ENCODE peak calls at places on chromosomes 13 and 19, in eight cellular contexts. One of them, this sample, is unnamed.

GRCh38 chr13:113996912-113997745 is 23.3 kb upstream of the C13orf46 start:
- DNase-seq in HS-5: no peak
- DNase-seq in right cardiac atrium: peak; percentile 42
- DNase-seq in brain microvascular endothelial cell: no peak
- DNase-seq in WERI-Rb-1: no peak
- DNase-seq in GM12864: no peak
- DNase-seq in NCI-H774: no peak
- DNase-seq in stimulated activated CD8-positive, alpha-beta memory T cell treated with anti-CD3 and anti-CD28 coated beads, Interleukin-4, amount 100 ng/mL, for 1 hour: no peak
- DNase-seq in this sample: no peak

GRCh38 chr13:40345654-40346372 is 320.6 kb downstream of the FOXO1 start:
- DNase-seq in HS-5: no peak
- DNase-seq in right cardiac atrium: peak; percentile 72
- DNase-seq in brain microvascular endothelial cell: no peak
- DNase-seq in WERI-Rb-1: no peak
- DNase-seq in GM12864: no peak
- DNase-seq in NCI-H774: no peak
- DNase-seq in stimulated activated CD8-positive, alpha-beta memory T cell treated with anti-CD3 and anti-CD28 coated beads, Interleukin-4, amount 100 ng/mL, for 1 hour: no peak
- DNase-seq in this sample: no peak

GRCh38 chr13:41639955-41640780 is 182.8 kb downstream of the RGCC start:
- DNase-seq in HS-5: no peak
- DNase-seq in right cardiac atrium: no peak
- DNase-seq in brain microvascular endothelial cell: no peak
- DNase-seq in WERI-Rb-1: no peak
- DNase-seq in GM12864: no peak
- DNase-seq in NCI-H774: no peak
- DNase-seq in stimulated activated CD8-positive, alpha-beta memory T cell treated with anti-CD3 and anti-CD28 coated beads, Interleukin-4, amount 100 ng/mL, for 1 hour: no peak
- DNase-seq in this sample: no peak

GRCh38 chr13:28678809-28679208 is 19.9 kb downstream of the POMP start:
- DNase-seq in HS-5: no peak
- DNase-seq in right cardiac atrium: no peak
- DNase-seq in brain microvascular endothelial cell: no peak
- DNase-seq in WERI-Rb-1: no peak
- DNase-seq in GM12864: no peak
- DNase-seq in NCI-H774: no peak
- DNase-seq in stimulated activated CD8-positive, alpha-beta memory T cell treated with anti-CD3 and anti-CD28 coated beads, Interleukin-4, amount 100 ng/mL, for 1 hour: no peak
- DNase-seq in this sample: no peak

GRCh38 chr19:4089400-4089908 is 22.8 kb upstream of the ZBTB7A start:
- DNase-seq in HS-5: no peak
- DNase-seq in right cardiac atrium: no peak
- DNase-seq in brain microvascular endothelial cell: no peak
- DNase-seq in WERI-Rb-1: no peak
- DNase-seq in GM12864: no peak
- DNase-seq in NCI-H774: no peak
- DNase-seq in stimulated activated CD8-positive, alpha-beta memory T cell treated with anti-CD3 and anti-CD28 coated beads, Interleukin-4, amount 100 ng/mL, for 1 hour: no peak
- DNase-seq in this sample: no peak

GRCh38 chr19:18233224-18233825 is 7.1 kb upstream of the PDE4C start:
- DNase-seq in HS-5: no peak
- DNase-seq in right cardiac atrium: peak; percentile 68
- DNase-seq in brain microvascular endothelial cell: no peak
- DNase-seq in WERI-Rb-1: peak; percentile 57
- DNase-seq in GM12864: no peak
- DNase-seq in NCI-H774: no peak
- DNase-seq in stimulated activated CD8-positive, alpha-beta memory T cell treated with anti-CD3 and anti-CD28 coated beads, Interleukin-4, amount 100 ng/mL, for 1 hour: no peak
- DNase-seq in this sample: no peak

GRCh38 chr19:12364391-12365093 is 941 bp downstream of the ZNF442 start:
- DNase-seq in HS-5: no peak
- DNase-seq in right cardiac atrium: peak; percentile 57
- DNase-seq in brain microvascular endothelial cell: peak; percentile 1
- DNase-seq in WERI-Rb-1: peak; percentile 17
- DNase-seq in GM12864: no peak
- DNase-seq in NCI-H774: no peak
- DNase-seq in stimulated activated CD8-positive, alpha-beta memory T cell treated with anti-CD3 and anti-CD28 coated beads, Interleukin-4, amount 100 ng/mL, for 1 hour: no peak
- DNase-seq in this sample: no peak

GRCh38 chr13:113769881-113770280 is 10.9 kb downstream of the TMEM255B start:
- DNase-seq in HS-5: no peak
- DNase-seq in right cardiac atrium: no peak
- DNase-seq in brain microvascular endothelial cell: no peak
- DNase-seq in WERI-Rb-1: no peak
- DNase-seq in GM12864: no peak
- DNase-seq in NCI-H774: no peak
- DNase-seq in stimulated activated CD8-positive, alpha-beta memory T cell treated with anti-CD3 and anti-CD28 coated beads, Interleukin-4, amount 100 ng/mL, for 1 hour: no peak
- DNase-seq in this sample: no peak

GRCh38 chr19:6963937-6964336 is 57.3 kb downstream of the MBD3L2B start:
- DNase-seq in HS-5: no peak
- DNase-seq in right cardiac atrium: no peak
- DNase-seq in brain microvascular endothelial cell: no peak
- DNase-seq in WERI-Rb-1: peak; percentile 7
- DNase-seq in GM12864: no peak
- DNase-seq in NCI-H774: no peak
- DNase-seq in stimulated activated CD8-positive, alpha-beta memory T cell treated with anti-CD3 and anti-CD28 coated beads, Interleukin-4, amount 100 ng/mL, for 1 hour: no peak
- DNase-seq in this sample: no peak

GRCh38 chr19:6723738-6724137 is 3.3 kb upstream of the C3 start:
- DNase-seq in HS-5: no peak
- DNase-seq in right cardiac atrium: peak; percentile 36
- DNase-seq in brain microvascular endothelial cell: no peak
- DNase-seq in WERI-Rb-1: no peak
- DNase-seq in GM12864: no peak
- DNase-seq in NCI-H774: no peak
- DNase-seq in stimulated activated CD8-positive, alpha-beta memory T cell treated with anti-CD3 and anti-CD28 coated beads, Interleukin-4, amount 100 ng/mL, for 1 hour: no peak
- DNase-seq in this sample: no peak

GRCh38 chr13:109764474-109765292 is 21.7 kb downstream of the IRS2 start:
- DNase-seq in HS-5: no peak
- DNase-seq in right cardiac atrium: peak; percentile 56
- DNase-seq in brain microvascular endothelial cell: no peak
- DNase-seq in WERI-Rb-1: peak; percentile 75
- DNase-seq in GM12864: no peak
- DNase-seq in NCI-H774: no peak
- DNase-seq in stimulated activated CD8-positive, alpha-beta memory T cell treated with anti-CD3 and anti-CD28 coated beads, Interleukin-4, amount 100 ng/mL, for 1 hour: no peak
- DNase-seq in this sample: peak; percentile 64

GRCh38 chr19:39430675-39431593 is 4.8 kb downstream of the RPS16 start:
- DNase-seq in HS-5: no peak
- DNase-seq in right cardiac atrium: no peak
- DNase-seq in brain microvascular endothelial cell: peak; percentile 99
- DNase-seq in WERI-Rb-1: no peak
- DNase-seq in GM12864: no peak
- DNase-seq in NCI-H774: no peak
- DNase-seq in stimulated activated CD8-positive, alpha-beta memory T cell treated with anti-CD3 and anti-CD28 coated beads, Interleukin-4, amount 100 ng/mL, for 1 hour: no peak
- DNase-seq in this sample: no peak

GRCh38 chr13:102642475-102642874 is 45.7 kb downstream of the TPP2 start:
- DNase-seq in HS-5: no peak
- DNase-seq in right cardiac atrium: peak; percentile 76
- DNase-seq in brain microvascular endothelial cell: no peak
- DNase-seq in WERI-Rb-1: peak; percentile 33
- DNase-seq in GM12864: no peak
- DNase-seq in NCI-H774: no peak
- DNase-seq in stimulated activated CD8-positive, alpha-beta memory T cell treated with anti-CD3 and anti-CD28 coated beads, Interleukin-4, amount 100 ng/mL, for 1 hour: no peak
- DNase-seq in this sample: no peak

GRCh38 chr19:3250675-3251074 is 26.2 kb downstream of the CELF5 start:
- DNase-seq in HS-5: no peak
- DNase-seq in right cardiac atrium: peak; percentile 62
- DNase-seq in brain microvascular endothelial cell: no peak
- DNase-seq in WERI-Rb-1: peak; percentile 42
- DNase-seq in GM12864: no peak
- DNase-seq in NCI-H774: no peak
- DNase-seq in stimulated activated CD8-positive, alpha-beta memory T cell treated with anti-CD3 and anti-CD28 coated beads, Interleukin-4, amount 100 ng/mL, for 1 hour: no peak
- DNase-seq in this sample: no peak

GRCh38 chr13:73913043-73913740 is 221.0 kb downstream of the KLF12 start:
- DNase-seq in HS-5: no peak
- DNase-seq in right cardiac atrium: no peak
- DNase-seq in brain microvascular endothelial cell: peak; percentile 68
- DNase-seq in WERI-Rb-1: no peak
- DNase-seq in GM12864: no peak
- DNase-seq in NCI-H774: no peak
- DNase-seq in stimulated activated CD8-positive, alpha-beta memory T cell treated with anti-CD3 and anti-CD28 coated beads, Interleukin-4, amount 100 ng/mL, for 1 hour: no peak
- DNase-seq in this sample: no peak

GRCh38 chr19:37007587-37008220 is 70.5 kb upstream of the ZNF420 start:
- DNase-seq in HS-5: no peak
- DNase-seq in right cardiac atrium: peak; percentile 92
- DNase-seq in brain microvascular endothelial cell: peak; percentile 40
- DNase-seq in WERI-Rb-1: no peak
- DNase-seq in GM12864: no peak
- DNase-seq in NCI-H774: peak; percentile 79
- DNase-seq in stimulated activated CD8-positive, alpha-beta memory T cell treated with anti-CD3 and anti-CD28 coated beads, Interleukin-4, amount 100 ng/mL, for 1 hour: no peak
- DNase-seq in this sample: peak; percentile 4

GRCh38 chr19:2523630-2524311 is 47.8 kb downstream of the GADD45B start:
- DNase-seq in HS-5: no peak
- DNase-seq in right cardiac atrium: peak; percentile 33
- DNase-seq in brain microvascular endothelial cell: peak; percentile 73
- DNase-seq in WERI-Rb-1: no peak
- DNase-seq in GM12864: no peak
- DNase-seq in NCI-H774: no peak
- DNase-seq in stimulated activated CD8-positive, alpha-beta memory T cell treated with anti-CD3 and anti-CD28 coated beads, Interleukin-4, amount 100 ng/mL, for 1 hour: no peak
- DNase-seq in this sample: no peak

GRCh38 chr13:69970521-69970920 is 137.1 kb upstream of the ATXN8OS start:
- DNase-seq in HS-5: peak; percentile 19
- DNase-seq in right cardiac atrium: no peak
- DNase-seq in brain microvascular endothelial cell: peak; percentile 4
- DNase-seq in WERI-Rb-1: no peak
- DNase-seq in GM12864: no peak
- DNase-seq in NCI-H774: no peak
- DNase-seq in stimulated activated CD8-positive, alpha-beta memory T cell treated with anti-CD3 and anti-CD28 coated beads, Interleukin-4, amount 100 ng/mL, for 1 hour: no peak
- DNase-seq in this sample: no peak

This sample was measured in anterior cingulate cortex.